ENCODE peak calls at places on chromosomes 11 and 22, in eight cellular contexts. One of them, this sample, is unnamed.

GRCh38 chr11:118211006-118211405 is 13.8 kb downstream of the JAML start:
- DNase-seq in transverse colon: no peak
- DNase-seq in pancreas: no peak
- DNase-seq in astrocyte of the spinal cord: no peak
- DNase-seq in cardiac fibroblast: peak
- DNase-seq in GM23248: peak
- DNase-seq in choroid plexus epithelial cell: no peak
- DNase-seq in AG09309: no peak
- DNase-seq in this sample: no peak

GRCh38 chr11:1871531-1871930 is 18.6 kb downstream of the LSP1 start:
- DNase-seq in transverse colon: no peak
- DNase-seq in pancreas: no peak
- DNase-seq in astrocyte of the spinal cord: no peak
- DNase-seq in cardiac fibroblast: no peak
- DNase-seq in GM23248: no peak
- DNase-seq in choroid plexus epithelial cell: no peak
- DNase-seq in AG09309: no peak
- DNase-seq in this sample: peak

GRCh38 chr11:72343159-72343756 is 91.1 kb downstream of the CLPB start:
- DNase-seq in transverse colon: no peak
- DNase-seq in pancreas: no peak
- DNase-seq in astrocyte of the spinal cord: no peak
- DNase-seq in cardiac fibroblast: no peak
- DNase-seq in GM23248: no peak
- DNase-seq in choroid plexus epithelial cell: no peak
- DNase-seq in AG09309: no peak
- DNase-seq in this sample: no peak

GRCh38 chr22:20444325-20444724 is 6.7 kb upstream of the SCARF2 start:
- DNase-seq in transverse colon: no peak
- DNase-seq in pancreas: no peak
- DNase-seq in astrocyte of the spinal cord: no peak
- DNase-seq in cardiac fibroblast: no peak
- DNase-seq in GM23248: no peak
- DNase-seq in choroid plexus epithelial cell: no peak
- DNase-seq in AG09309: no peak
- DNase-seq in this sample: no peak

GRCh38 chr11:7591992-7592391 is 78.2 kb downstream of the PPFIBP2 start:
- DNase-seq in transverse colon: no peak
- DNase-seq in pancreas: no peak
- DNase-seq in astrocyte of the spinal cord: no peak
- DNase-seq in cardiac fibroblast: no peak
- DNase-seq in GM23248: no peak
- DNase-seq in choroid plexus epithelial cell: no peak
- DNase-seq in AG09309: no peak
- DNase-seq in this sample: no peak

GRCh38 chr11:75982309-75982708 is 167.3 kb downstream of the UVRAG start:
- DNase-seq in transverse colon: no peak
- DNase-seq in pancreas: no peak
- DNase-seq in astrocyte of the spinal cord: no peak
- DNase-seq in cardiac fibroblast: no peak
- DNase-seq in GM23248: no peak
- DNase-seq in choroid plexus epithelial cell: no peak
- DNase-seq in AG09309: no peak
- DNase-seq in this sample: no peak

GRCh38 chr11:65489706-65490310 is 9.0 kb upstream of the MALAT1 start:
- DNase-seq in transverse colon: peak
- DNase-seq in pancreas: no peak
- DNase-seq in astrocyte of the spinal cord: peak
- DNase-seq in cardiac fibroblast: peak
- DNase-seq in GM23248: peak
- DNase-seq in choroid plexus epithelial cell: no peak
- DNase-seq in AG09309: no peak
- DNase-seq in this sample: no peak

GRCh38 chr22:37176464-37177061 is 11.5 kb downstream of the C1QTNF6 start:
- DNase-seq in transverse colon: peak
- DNase-seq in pancreas: no peak
- DNase-seq in astrocyte of the spinal cord: peak
- DNase-seq in cardiac fibroblast: peak
- DNase-seq in GM23248: peak
- DNase-seq in choroid plexus epithelial cell: peak
- DNase-seq in AG09309: peak
- DNase-seq in this sample: peak

GRCh38 chr11:12840871-12841516 is 166.8 kb downstream of the TEAD1 start:
- DNase-seq in transverse colon: no peak
- DNase-seq in pancreas: no peak
- DNase-seq in astrocyte of the spinal cord: no peak
- DNase-seq in cardiac fibroblast: peak
- DNase-seq in GM23248: peak
- DNase-seq in choroid plexus epithelial cell: peak
- DNase-seq in AG09309: no peak
- DNase-seq in this sample: no peak

GRCh38 chr22:22884888-22885840 is 2.5 kb upstream of the IGLL5 start:
- DNase-seq in transverse colon: peak
- DNase-seq in pancreas: no peak
- DNase-seq in astrocyte of the spinal cord: no peak
- DNase-seq in cardiac fibroblast: no peak
- DNase-seq in GM23248: no peak
- DNase-seq in choroid plexus epithelial cell: no peak
- DNase-seq in AG09309: no peak
- DNase-seq in this sample: no peak

GRCh38 chr11:100964400-100964799 is 165.2 kb downstream of the PGR start:
- DNase-seq in transverse colon: no peak
- DNase-seq in pancreas: no peak
- DNase-seq in astrocyte of the spinal cord: peak
- DNase-seq in cardiac fibroblast: peak
- DNase-seq in GM23248: peak
- DNase-seq in choroid plexus epithelial cell: peak
- DNase-seq in AG09309: no peak
- DNase-seq in this sample: no peak

GRCh38 chr11:120137611-120138521 is at the start of gene TRIM29:
- DNase-seq in transverse colon: peak
- DNase-seq in pancreas: peak
- DNase-seq in astrocyte of the spinal cord: no peak
- DNase-seq in cardiac fibroblast: no peak
- DNase-seq in GM23248: no peak
- DNase-seq in choroid plexus epithelial cell: no peak
- DNase-seq in AG09309: no peak
- DNase-seq in this sample: no peak

GRCh38 chr11:73716153-73717056 is 44.5 kb downstream of the RAB6A start:
- DNase-seq in transverse colon: no peak
- DNase-seq in pancreas: no peak
- DNase-seq in astrocyte of the spinal cord: no peak
- DNase-seq in cardiac fibroblast: peak
- DNase-seq in GM23248: no peak
- DNase-seq in choroid plexus epithelial cell: no peak
- DNase-seq in AG09309: no peak
- DNase-seq in this sample: no peak

GRCh38 chr11:17351171-17351509 is 460 bp upstream of the NCR3LG1 start:
- DNase-seq in transverse colon: no peak
- DNase-seq in pancreas: no peak
- DNase-seq in astrocyte of the spinal cord: no peak
- DNase-seq in cardiac fibroblast: no peak
- DNase-seq in GM23248: no peak
- DNase-seq in choroid plexus epithelial cell: no peak
- DNase-seq in AG09309: no peak
- DNase-seq in this sample: no peak

GRCh38 chr22:30314918-30315317 is 11.8 kb downstream of the TBC1D10A start:
- DNase-seq in transverse colon: no peak
- DNase-seq in pancreas: no peak
- DNase-seq in astrocyte of the spinal cord: no peak
- DNase-seq in cardiac fibroblast: no peak
- DNase-seq in GM23248: no peak
- DNase-seq in choroid plexus epithelial cell: peak
- DNase-seq in AG09309: no peak
- DNase-seq in this sample: no peak

GRCh38 chr22:44623771-44624510 is 78.1 kb upstream of the PRR5 start:
- DNase-seq in transverse colon: no peak
- DNase-seq in pancreas: no peak
- DNase-seq in astrocyte of the spinal cord: no peak
- DNase-seq in cardiac fibroblast: peak
- DNase-seq in GM23248: no peak
- DNase-seq in choroid plexus epithelial cell: peak
- DNase-seq in AG09309: no peak
- DNase-seq in this sample: peak

GRCh38 chr11:9160166-9160565 is 68.8 kb upstream of the SCUBE2 start:
- DNase-seq in transverse colon: no peak
- DNase-seq in pancreas: no peak
- DNase-seq in astrocyte of the spinal cord: no peak
- DNase-seq in cardiac fibroblast: peak
- DNase-seq in GM23248: peak
- DNase-seq in choroid plexus epithelial cell: peak
- DNase-seq in AG09309: no peak
- DNase-seq in this sample: no peak

GRCh38 chr22:22550789-22551434 is 8.2 kb downstream of the PRAME start:
- DNase-seq in transverse colon: no peak
- DNase-seq in pancreas: no peak
- DNase-seq in astrocyte of the spinal cord: no peak
- DNase-seq in cardiac fibroblast: no peak
- DNase-seq in GM23248: no peak
- DNase-seq in choroid plexus epithelial cell: no peak
- DNase-seq in AG09309: no peak
- DNase-seq in this sample: no peak

GRCh38 chr11:128235446-128235845 is 351.9 kb downstream of the ETS1 start:
- DNase-seq in transverse colon: no peak
- DNase-seq in pancreas: no peak
- DNase-seq in astrocyte of the spinal cord: peak
- DNase-seq in cardiac fibroblast: no peak
- DNase-seq in GM23248: no peak
- DNase-seq in choroid plexus epithelial cell: peak
- DNase-seq in AG09309: no peak
- DNase-seq in this sample: no peak

GRCh38 chr22:25749420-25750169 is 7.6 kb downstream of the MYO18B start:
- DNase-seq in transverse colon: no peak
- DNase-seq in pancreas: no peak
- DNase-seq in astrocyte of the spinal cord: no peak
- DNase-seq in cardiac fibroblast: no peak
- DNase-seq in GM23248: no peak
- DNase-seq in choroid plexus epithelial cell: no peak
- DNase-seq in AG09309: no peak
- DNase-seq in this sample: no peak

GRCh38 chr11:78784321-78785061 is 209.8 kb upstream of the NARS2 start:
- DNase-seq in transverse colon: no peak
- DNase-seq in pancreas: no peak
- DNase-seq in astrocyte of the spinal cord: peak
- DNase-seq in cardiac fibroblast: peak
- DNase-seq in GM23248: peak
- DNase-seq in choroid plexus epithelial cell: peak
- DNase-seq in AG09309: peak
- DNase-seq in this sample: no peak

GRCh38 chr11:57349491-57350274 is 11.5 kb downstream of the P2RX3 start:
- DNase-seq in transverse colon: peak
- DNase-seq in pancreas: peak
- DNase-seq in astrocyte of the spinal cord: peak
- DNase-seq in cardiac fibroblast: peak
- DNase-seq in GM23248: peak
- DNase-seq in choroid plexus epithelial cell: peak
- DNase-seq in AG09309: no peak
- DNase-seq in this sample: peak

GRCh38 chr11:47688986-47689385 is 26.2 kb downstream of the AGBL2 start:
- DNase-seq in transverse colon: peak
- DNase-seq in pancreas: no peak
- DNase-seq in astrocyte of the spinal cord: no peak
- DNase-seq in cardiac fibroblast: no peak
- DNase-seq in GM23248: no peak
- DNase-seq in choroid plexus epithelial cell: no peak
- DNase-seq in AG09309: no peak
- DNase-seq in this sample: no peak

GRCh38 chr11:116976941-116977570 is 121.2 kb downstream of the SIK3 start:
- DNase-seq in transverse colon: no peak
- DNase-seq in pancreas: no peak
- DNase-seq in astrocyte of the spinal cord: no peak
- DNase-seq in cardiac fibroblast: peak
- DNase-seq in GM23248: peak
- DNase-seq in choroid plexus epithelial cell: peak
- DNase-seq in AG09309: no peak
- DNase-seq in this sample: no peak
- H3K4me3 ChIP-seq in transverse colon: no peak
- H3K4me3 ChIP-seq in pancreas: no peak
- H3K4me3 ChIP-seq in astrocyte of the spinal cord: no peak
- H3K4me3 ChIP-seq in cardiac fibroblast: no peak
- H3K4me3 ChIP-seq in GM23248: no peak
- H3K4me3 ChIP-seq in choroid plexus epithelial cell: no peak
- H3K4me3 ChIP-seq in AG09309: no peak
- H3K4me3 ChIP-seq in this sample: no peak

GRCh38 chr11:61102667-61103491 is 590 bp downstream of the CD5 start:
- DNase-seq in transverse colon: no peak
- DNase-seq in pancreas: no peak
- DNase-seq in astrocyte of the spinal cord: no peak
- DNase-seq in cardiac fibroblast: no peak
- DNase-seq in GM23248: no peak
- DNase-seq in choroid plexus epithelial cell: no peak
- DNase-seq in AG09309: no peak
- DNase-seq in this sample: no peak

GRCh38 chr11:61106906-61107470 is 4.7 kb downstream of the CD5 start:
- DNase-seq in transverse colon: no peak
- DNase-seq in pancreas: no peak
- DNase-seq in astrocyte of the spinal cord: no peak
- DNase-seq in cardiac fibroblast: no peak
- DNase-seq in GM23248: no peak
- DNase-seq in choroid plexus epithelial cell: no peak
- DNase-seq in AG09309: no peak
- DNase-seq in this sample: no peak

GRCh38 chr11:61106296-61106695 is 4.0 kb downstream of the CD5 start:
- DNase-seq in transverse colon: no peak
- DNase-seq in pancreas: no peak
- DNase-seq in astrocyte of the spinal cord: no peak
- DNase-seq in cardiac fibroblast: no peak
- DNase-seq in GM23248: no peak
- DNase-seq in choroid plexus epithelial cell: no peak
- DNase-seq in AG09309: no peak
- DNase-seq in this sample: no peak

GRCh38 chr11:61103851-61104423 is 1.6 kb downstream of the CD5 start:
- DNase-seq in transverse colon: no peak
- DNase-seq in pancreas: no peak
- DNase-seq in astrocyte of the spinal cord: no peak
- DNase-seq in cardiac fibroblast: no peak
- DNase-seq in GM23248: no peak
- DNase-seq in choroid plexus epithelial cell: no peak
- DNase-seq in AG09309: no peak
- DNase-seq in this sample: no peak

GRCh38 chr11:61104963-61105362 is 2.7 kb downstream of the CD5 start:
- DNase-seq in transverse colon: no peak
- DNase-seq in pancreas: no peak
- DNase-seq in astrocyte of the spinal cord: no peak
- DNase-seq in cardiac fibroblast: no peak
- DNase-seq in GM23248: no peak
- DNase-seq in choroid plexus epithelial cell: no peak
- DNase-seq in AG09309: no peak
- DNase-seq in this sample: no peak
- H3K4me3 ChIP-seq in transverse colon: no peak
- H3K4me3 ChIP-seq in pancreas: no peak
- H3K4me3 ChIP-seq in astrocyte of the spinal cord: no peak
- H3K4me3 ChIP-seq in cardiac fibroblast: no peak
- H3K4me3 ChIP-seq in GM23248: no peak
- H3K4me3 ChIP-seq in choroid plexus epithelial cell: no peak
- H3K4me3 ChIP-seq in AG09309: no peak
- H3K4me3 ChIP-seq in this sample: no peak

GRCh38 chr22:35156945-35157344 is 91.0 kb downstream of the ISX start:
- DNase-seq in transverse colon: no peak
- DNase-seq in pancreas: no peak
- DNase-seq in astrocyte of the spinal cord: no peak
- DNase-seq in cardiac fibroblast: no peak
- DNase-seq in GM23248: no peak
- DNase-seq in choroid plexus epithelial cell: no peak
- DNase-seq in AG09309: no peak
- DNase-seq in this sample: no peak
- H3K4me3 ChIP-seq in transverse colon: no peak
- H3K4me3 ChIP-seq in pancreas: no peak
- H3K4me3 ChIP-seq in astrocyte of the spinal cord: no peak
- H3K4me3 ChIP-seq in cardiac fibroblast: no peak
- H3K4me3 ChIP-seq in GM23248: no peak
- H3K4me3 ChIP-seq in choroid plexus epithelial cell: no peak
- H3K4me3 ChIP-seq in AG09309: no peak
- H3K4me3 ChIP-seq in this sample: peak

GRCh38 chr22:42367980-42368378 is 64.2 kb downstream of the NFAM1 start:
- DNase-seq in transverse colon: peak
- DNase-seq in pancreas: peak
- DNase-seq in astrocyte of the spinal cord: no peak
- DNase-seq in cardiac fibroblast: no peak
- DNase-seq in GM23248: peak
- DNase-seq in choroid plexus epithelial cell: no peak
- DNase-seq in AG09309: no peak
- DNase-seq in this sample: no peak
- H3K4me3 ChIP-seq in transverse colon: peak
- H3K4me3 ChIP-seq in pancreas: peak
- H3K4me3 ChIP-seq in astrocyte of the spinal cord: no peak
- H3K4me3 ChIP-seq in cardiac fibroblast: no peak
- H3K4me3 ChIP-seq in GM23248: no peak
- H3K4me3 ChIP-seq in choroid plexus epithelial cell: no peak
- H3K4me3 ChIP-seq in AG09309: no peak
- H3K4me3 ChIP-seq in this sample: peak